ENCODE peak calls at places on chromosomes 5 and 9, in five cellular contexts. I, Q, H, G and E are unnamed samples.

GRCh38 chr5:158751961-158752655 is 347.6 kb downstream of the EBF1 start:
- DNase-seq in I (no peak), G (no peak), Q (no peak), H (no peak), E (no peak)

GRCh38 chr9:127049044-127049443 is 73.4 kb downstream of the ANGPTL2 start:
- DNase-seq in I (peak; percentile 98), G (peak; percentile 81), Q (peak; percentile 89), H (peak; percentile 59), E (peak; percentile 87)

GRCh38 chr5:71893451-71893850 is 174.4 kb downstream of the CARTPT start:
- DNase-seq in G (no peak), H (no peak), Q (no peak), I (peak; percentile 12), E (no peak)

GRCh38 chr5:16245249-16245648 is 65.7 kb upstream of the MARCHF11 start:
- DNase-seq in I (no peak), Q (no peak), H (no peak), G (no peak), E (no peak)

GRCh38 chr9:38700695-38701094 is 19.2 kb downstream of the FAM240B start:
- DNase-seq in I (peak; percentile 82), G (peak; percentile 38), H (no peak), Q (peak; percentile 76), E (no peak)

GRCh38 chr5:96049398-96050272 is 88.0 kb upstream of the ELL2 start:
- DNase-seq in G (peak; percentile 69), H (no peak), I (peak; percentile 88), Q (peak; percentile 20), E (peak; percentile 70)

GRCh38 chr9:36030871-36031270 is 5.8 kb upstream of the RECK start:
- DNase-seq in G (no peak), Q (no peak), H (no peak), I (no peak), E (no peak)

GRCh38 chr5:93681432-93681831 is 60.0 kb downstream of the POU5F2 start:
- DNase-seq in G (no peak), H (no peak), Q (no peak), I (peak; percentile 25), E (no peak)

GRCh38 chr9:111559000-111559610 is 34.1 kb downstream of the ZNF483 start:
- DNase-seq in Q (peak; percentile 40), G (peak; percentile 53), H (no peak), I (peak; percentile 32), E (no peak)

GRCh38 chr9:20873240-20873860 is 158.1 kb downstream of the HACD4 start:
- DNase-seq in Q (no peak), H (no peak), I (no peak), G (peak; percentile 24), E (peak; percentile 23)

GRCh38 chr5:137706841-137707240 is 29.0 kb downstream of the KLHL3 start:
- DNase-seq in I (peak; percentile 58), G (peak; percentile 24), Q (no peak), H (no peak), E (peak; percentile 55)

GRCh38 chr5:122151640-122152039 is 22.3 kb downstream of the ZNF474 start:
- DNase-seq in H (no peak), I (peak; percentile 69), G (peak; percentile 92), Q (peak; percentile 62), E (peak; percentile 78)

GRCh38 chr9:110307191-110307590 is 30.5 kb downstream of the TXNDC8 start:
- DNase-seq in G (no peak), H (no peak), I (no peak), Q (no peak), E (no peak)

GRCh38 chr5:179312557-179313235 is 32.6 kb downstream of the ADAMTS2 start:
- DNase-seq in H (no peak), Q (no peak), I (no peak), G (no peak), E (no peak)

GRCh38 chr5:2207416-2207950 is 324.8 kb upstream of the IRX4 start:
- DNase-seq in Q (no peak), I (no peak), G (no peak), H (no peak), E (no peak)

GRCh38 chr5:43677241-43677640 is 74.3 kb downstream of the NNT start:
- DNase-seq in H (no peak), Q (no peak), G (no peak), I (no peak), E (no peak)

GRCh38 chr5:59540366-59540765 is 353.2 kb downstream of the PDE4D start:
- DNase-seq in H (no peak), I (no peak), G (no peak), Q (no peak), E (no peak)

GRCh38 chr9:123337971-123338370 is 18.0 kb upstream of the CRB2 start:
- DNase-seq in Q (no peak), I (no peak), H (no peak), G (no peak), E (no peak)

GRCh38 chr5:159128070-159128507 is 28.4 kb upstream of the EBF1 start:
- DNase-seq in I (no peak), G (no peak), Q (no peak), H (no peak), E (no peak)

GRCh38 chr9:84439253-84439652 is 98.7 kb upstream of the SLC28A3 start:
- DNase-seq in I (peak; percentile 30), G (no peak), H (no peak), Q (no peak), E (no peak)

GRCh38 chr5:169706758-169707450 is 69.8 kb downstream of the DOCK2 start:
- DNase-seq in I (peak; percentile 54), H (no peak), Q (peak; percentile 22), G (peak; percentile 50), E (peak; percentile 83)

GRCh38 chr9:107905313-107906027 is 415.9 kb upstream of the KLF4 start:
- DNase-seq in G (no peak), H (no peak), Q (no peak), I (no peak), E (no peak)

GRCh38 chr5:153626836-153627235 is 136.4 kb downstream of the GRIA1 start:
- DNase-seq in I (no peak), Q (no peak), H (no peak), G (no peak), E (no peak)

DNA sequence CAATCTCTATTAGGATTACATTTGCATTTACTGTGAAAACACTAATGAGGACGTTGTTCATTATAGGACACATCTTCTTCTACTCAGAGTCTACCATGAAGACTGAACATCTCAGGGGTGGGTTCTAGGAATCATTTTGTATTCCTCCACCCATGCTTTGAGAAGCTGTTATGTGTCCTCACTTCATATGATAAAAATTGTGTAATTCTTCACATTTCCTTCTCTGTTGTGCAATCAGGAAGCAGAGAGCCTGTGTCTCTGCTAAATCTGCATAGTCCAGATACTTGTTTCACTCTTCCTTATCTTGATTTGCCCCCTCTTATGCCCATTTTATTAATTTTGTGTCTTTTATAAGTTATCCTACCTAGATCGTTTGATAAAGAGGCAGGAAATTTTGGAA is 97.8 kb upstream of the IQGAP2 start:
- DNase-seq in G (no peak), Q (no peak), I (peak; percentile 12), H (no peak), E (no peak)
- TF ChIP-seq CTCF in G (no peak), Q (no peak), I (no peak), H (no peak), E (no peak)

GRCh38 chr9:134515026-134515821 is 126.4 kb upstream of the COL5A1 start:
- DNase-seq in G (no peak), Q (no peak), I (peak; percentile 44), H (no peak), E (no peak)
- TF ChIP-seq CTCF in G (no peak), Q (no peak), I (no peak), H (no peak), E (no peak)

GRCh38 chr5:55220433-55221185 is 6.5 kb downstream of the MCIDAS start:
- DNase-seq in H (no peak), G (no peak), Q (no peak), I (no peak), E (no peak)
- TF ChIP-seq CTCF in H (no peak), G (peak; percentile 28), Q (no peak), I (no peak), E (no peak)

DNA sequence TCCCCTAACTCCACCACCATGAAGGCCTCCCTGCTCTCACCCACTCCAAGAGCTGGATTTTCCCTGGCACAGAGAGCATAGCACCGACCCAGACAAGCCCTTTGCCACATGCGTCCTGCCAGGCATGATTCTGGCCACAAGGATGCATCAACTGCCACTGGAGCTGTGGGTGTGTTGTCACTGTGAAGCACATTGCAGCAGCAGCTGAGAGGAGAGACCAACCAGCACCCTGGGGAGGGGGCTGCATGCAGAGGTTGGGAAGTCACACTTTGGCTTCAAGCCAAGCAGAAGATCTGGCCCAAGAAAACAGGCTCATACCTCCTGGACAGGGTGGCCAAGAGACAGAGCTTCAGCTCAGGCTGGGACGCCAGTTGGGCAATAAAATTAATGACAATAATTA is 22.6 kb upstream of the PTGES start:
- DNase-seq in G (peak; percentile 12), I (no peak), Q (no peak), H (no peak), E (no peak)
- TF ChIP-seq CTCF in G (no peak), I (no peak), Q (no peak), H (no peak), E (no peak)

DNA sequence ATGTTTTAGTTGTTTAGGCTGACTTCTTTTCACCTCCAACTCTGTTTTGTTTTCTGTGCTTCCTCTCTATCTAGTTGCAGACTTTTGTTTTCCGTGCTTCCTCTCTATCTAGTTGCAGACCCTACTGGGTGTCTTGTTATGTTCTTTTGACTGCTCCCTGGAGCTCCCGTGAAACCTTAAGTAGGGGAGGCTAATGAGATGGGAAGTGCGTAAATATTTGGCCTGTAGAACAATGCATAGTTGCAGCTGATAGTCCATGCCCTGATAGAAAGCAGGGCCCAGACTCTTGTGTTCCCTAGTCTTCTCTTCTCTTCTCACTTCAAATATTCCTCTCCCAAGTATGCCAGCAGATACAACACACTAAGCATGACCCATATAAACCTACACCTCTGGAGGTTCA is 757.0 kb downstream of the BRINP1 start:
- DNase-seq in G (no peak), H (no peak), I (no peak), Q (no peak), E (no peak)
- TF ChIP-seq CTCF in G (no peak), H (no peak), I (no peak), Q (no peak), E (no peak)

GRCh38 chr5:115842089-115842881 is 550 bp downstream of the AP3S1 start:
- DNase-seq in G (no peak), I (peak; percentile 63), H (no peak), Q (peak; percentile 41), E (peak; percentile 42)
- TF ChIP-seq CTCF in G (peak; percentile 13), I (no peak), H (no peak), Q (peak; percentile 59), E (peak; percentile 61)